ENCODE peak calls at places on chromosomes 7 and 10, in seven cellular contexts. U is cardiac muscle cell, B is mesenchymal stem cell, H is PC-9, A is left ventricle myocardium inferior, X is neural progenitor cell, S is SJSA1. C is an unnamed sample.
A peak's percentile ranks its signal among the peaks of the same experiment; 100 is the strongest.

GRCh38 chr10:100186813-100187212 is 984 bp upstream of the ERLIN1 start:
- DNase-seq in X (peak; percentile 20), B (peak; percentile 9), U (no peak), H (no peak), S (peak; percentile 38), A (no peak), C (no peak)

GRCh38 chr10:81541517-81541916 is 333.5 kb upstream of the NRG3 start:
- DNase-seq in U (no peak), H (no peak), A (no peak), B (no peak), X (no peak), S (no peak), C (no peak)

GRCh38 chr10:26870766-26871165 is 10.0 kb upstream of the ABI1 start:
- DNase-seq in U (no peak), H (no peak), A (no peak), B (no peak), S (no peak), X (no peak), C (no peak)

GRCh38 chr7:111650456-111650999 is 88.2 kb upstream of the IMMP2L start:
- DNase-seq in X (no peak), A (no peak), B (peak; percentile 17), H (no peak), S (no peak), U (peak; percentile 49), C (peak; percentile 25)

GRCh38 chr10:42973870-42974692 is 102.8 kb upstream of the RET start:
- DNase-seq in U (no peak), S (peak; percentile 32), X (no peak), B (no peak), A (no peak), H (no peak), C (no peak)

GRCh38 chr7:120842131-120842621 is 15.8 kb downstream of the TSPAN12 start:
- DNase-seq in S (no peak), X (no peak), U (no peak), B (peak; percentile 32), A (no peak), H (no peak), C (no peak)

GRCh38 chr10:106169241-106169640 is 995.3 kb downstream of the SORCS1 start:
- DNase-seq in A (no peak), U (no peak), S (no peak), B (no peak), H (no peak), X (no peak), C (no peak)

GRCh38 chr10:5285186-5285585 is 79.6 kb upstream of the UCN3 start:
- DNase-seq in U (no peak), A (no peak), B (peak; percentile 28), S (no peak), H (no peak), X (no peak), C (no peak)

GRCh38 chr10:70648427-70648826 is 23.9 kb upstream of the ADAMTS14 start:
- DNase-seq in U (no peak), H (no peak), A (no peak), X (peak; percentile 48), S (no peak), B (no peak), C (no peak)

GRCh38 chr10:55629792-55630490 is 731.1 kb downstream of the ZWINT start:
- DNase-seq in H (no peak), B (peak; percentile 79), U (peak; percentile 47), A (no peak), X (peak; percentile 75), S (no peak), C (peak; percentile 35)

GRCh38 chr10:50552771-50553535 is 70.8 kb downstream of the SGMS1 start:
- DNase-seq in A (no peak), H (no peak), X (peak; percentile 25), B (peak; percentile 28), U (peak; percentile 71), S (no peak), C (no peak)

GRCh38 chr7:23544913-23545354 is 13.2 kb upstream of the TRA2A start:
- DNase-seq in X (peak; percentile 45), U (peak; percentile 35), B (peak; percentile 49), H (peak; percentile 68), S (no peak), A (no peak), C (peak; percentile 67)

GRCh38 chr10:119205926-119206602 is 1.3 kb upstream of the GRK5 start:
- DNase-seq in X (peak; percentile 55), B (no peak), S (peak; percentile 74), U (peak; percentile 63), H (no peak), A (peak; percentile 83), C (no peak)

GRCh38 chr10:110744767-110745166 is 100.6 kb downstream of the RBM20 start:
- DNase-seq in S (no peak), X (no peak), B (no peak), A (no peak), H (no peak), U (no peak), C (no peak)

GRCh38 chr7:101984997-101985645 is 167.7 kb downstream of the CUX1 start:
- DNase-seq in H (no peak), X (peak; percentile 35), U (no peak), A (no peak), S (no peak), B (no peak), C (no peak)

GRCh38 chr7:157271991-157272324 is 64.8 kb upstream of the DNAJB6 start:
- DNase-seq in A (peak; percentile 55), B (peak; percentile 98), S (peak; percentile 81), H (no peak), U (peak; percentile 98), X (no peak), C (peak; percentile 80)

GRCh38 chr10:3763035-3763456 is 22.0 kb downstream of the KLF6 start:
- DNase-seq in U (no peak), H (peak; percentile 86), S (no peak), B (peak; percentile 43), X (no peak), A (no peak), C (peak; percentile 96)

GRCh38 chr10:132606536-132607316 is 69.1 kb downstream of the INPP5A start:
- DNase-seq in U (peak; percentile 57), B (no peak), S (peak; percentile 39), H (no peak), X (no peak), A (peak; percentile 56), C (no peak)

GRCh38 chr10:86261933-86262665 is 104.5 kb downstream of the GRID1 start:
- DNase-seq in B (no peak), S (peak; percentile 41), U (no peak), X (peak; percentile 59), H (peak; percentile 32), A (no peak), C (no peak)

GRCh38 chr7:26156454-26157365 is 4.7 kb downstream of the NFE2L3 start:
- DNase-seq in S (peak; percentile 76), U (peak; percentile 94), X (no peak), H (peak; percentile 70), A (no peak), B (peak; percentile 96), C (peak; percentile 91)

GRCh38 chr10:14558025-14558424 is 216.7 kb downstream of the FAM107B start:
- DNase-seq in H (no peak), B (no peak), X (no peak), A (no peak), S (no peak), U (no peak), C (no peak)
- H3K4me1 ChIP-seq in H (peaks cover 91% of the 10 kb centered on the region), B (peaks cover 14% of the 10 kb centered on the region), X (peaks cover 7% of the 10 kb centered on the region), A (peaks cover 19% of the 10 kb centered on the region), S (peaks cover 36% of the 10 kb centered on the region), U (no peaks in the 10 kb centered on the region), C (peaks cover 13% of the 10 kb centered on the region)

DNA sequence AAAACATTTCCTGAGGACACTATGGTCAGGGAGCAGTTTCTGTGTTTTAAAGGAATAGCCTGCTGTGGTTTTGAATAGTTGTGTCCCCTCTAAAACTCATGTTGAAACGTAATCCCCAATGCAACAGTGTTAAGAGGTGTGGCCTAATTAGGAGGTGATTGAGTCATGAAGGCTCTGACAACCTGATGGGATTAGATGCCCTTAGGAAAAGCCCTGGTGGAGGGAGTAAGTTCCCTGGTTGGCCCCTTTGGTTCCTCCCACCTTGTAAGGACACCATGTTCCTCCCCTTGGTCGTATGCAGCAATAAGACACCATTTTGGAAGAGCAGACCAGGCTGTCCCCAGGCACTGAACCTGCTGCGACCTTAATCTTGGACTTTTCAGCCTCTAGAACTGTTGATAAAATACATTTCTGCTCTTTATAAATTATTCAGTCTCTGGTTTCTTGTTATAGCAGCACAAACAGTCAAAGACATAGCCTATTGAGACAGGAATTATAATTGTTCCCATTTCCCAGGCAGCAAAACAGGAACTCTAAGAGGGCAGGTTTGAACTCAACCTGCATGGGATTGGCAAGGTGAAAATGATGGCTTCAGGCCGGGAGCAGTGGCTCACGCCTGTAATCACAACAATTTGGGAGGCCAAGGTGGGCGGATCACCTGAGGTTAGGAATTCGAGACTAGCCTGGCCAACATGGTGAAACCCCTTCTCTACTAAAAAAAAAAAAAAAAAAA is 20.5 kb upstream of the TNS3 start:
- DNase-seq in B (peak; percentile 42), H (no peak), U (no peak), S (no peak), X (no peak), A (no peak), C (peak; percentile 36)
- H3K4me1 ChIP-seq in B (peaks cover 21% of the 10 kb centered on the region), H (peaks cover 88% of the 10 kb centered on the region), U (no peaks in the 10 kb centered on the region), S (peaks cover 74% of the 10 kb centered on the region), X (no peaks in the 10 kb centered on the region), A (peaks cover 14% of the 10 kb centered on the region), C (peaks cover 28% of the 10 kb centered on the region)

GRCh38 chr10:113004219-113004618 is 54.2 kb downstream of the TCF7L2 start:
- DNase-seq in U (no peak), H (no peak), A (no peak), S (no peak), B (no peak), X (no peak), C (no peak)

GRCh38 chr10:113007821-113008220 is 57.8 kb downstream of the TCF7L2 start:
- DNase-seq in H (no peak), U (peak; percentile 27), A (no peak), S (no peak), B (peak; percentile 58), X (no peak), C (no peak)

GRCh38 chr10:113007343-113007771 is 57.3 kb downstream of the TCF7L2 start:
- DNase-seq in S (no peak), B (no peak), U (no peak), X (no peak), A (no peak), H (no peak), C (no peak)

GRCh38 chr10:113005380-113005779 is 55.3 kb downstream of the TCF7L2 start:
- DNase-seq in U (no peak), S (no peak), A (no peak), X (no peak), B (no peak), H (no peak), C (no peak)

DNA sequence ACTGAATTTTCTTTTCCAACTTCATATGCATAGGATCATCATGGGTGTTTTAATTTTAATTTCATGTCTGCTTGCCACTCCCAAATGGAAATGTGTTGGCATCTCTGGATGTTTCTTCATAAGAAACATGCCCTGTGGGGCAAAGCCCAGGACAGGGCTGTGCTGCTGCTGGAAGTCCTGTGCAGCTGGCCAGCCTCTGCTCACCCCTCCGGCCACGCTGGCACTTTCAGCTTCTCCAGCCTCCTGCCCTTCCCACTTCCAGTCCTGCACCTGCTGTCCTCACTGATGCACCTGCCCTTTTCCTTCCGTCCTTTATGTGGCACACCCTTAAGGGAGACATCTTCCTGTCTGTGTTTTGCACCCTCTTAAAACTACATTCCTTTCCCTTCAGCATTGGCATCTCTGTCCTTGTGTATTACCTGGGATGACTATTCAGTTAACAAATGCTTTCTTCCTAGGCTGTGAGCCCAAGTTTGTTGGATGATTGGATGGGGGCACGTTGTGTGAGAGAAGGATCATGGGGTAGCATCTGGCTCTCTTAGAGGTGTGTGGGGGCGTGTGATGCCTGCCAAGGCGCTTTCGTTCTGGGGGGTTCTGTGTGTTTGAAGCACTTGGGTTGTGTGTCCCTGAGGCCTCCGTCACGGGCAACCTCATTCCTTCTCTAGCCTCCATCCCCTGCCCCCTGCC is 56.8 kb downstream of the TCF7L2 start:
- DNase-seq in U (no peak), S (no peak), H (no peak), B (no peak), X (no peak), A (no peak), C (no peak)
- H3K4me1 ChIP-seq in U (peaks cover 36% of the 10 kb centered on the region), S (peaks cover 7% of the 10 kb centered on the region), H (no peaks in the 10 kb centered on the region), B (peaks cover 23% of the 10 kb centered on the region), X (peaks cover 18% of the 10 kb centered on the region), A (peaks cover 62% of the 10 kb centered on the region), C (no peaks in the 10 kb centered on the region)

GRCh38 chr7:32169236-32169635 is 99.0 kb upstream of the PDE1C start:
- DNase-seq in A (no peak), H (no peak), B (no peak), X (no peak), S (no peak), U (no peak), C (no peak)
- H3K4me1 ChIP-seq in A (peaks cover 3% of the 10 kb centered on the region), H (no peaks in the 10 kb centered on the region), B (no peaks in the 10 kb centered on the region), X (no peaks in the 10 kb centered on the region), S (peaks cover 2% of the 10 kb centered on the region), U (no peaks in the 10 kb centered on the region), C (peaks cover 10% of the 10 kb centered on the region)

C was measured in foreskin keratinocyte.